ENCODE peak calls at places on chromosome 5, in four cellular contexts. M is neural progenitor cell, L is GM23338, V is BE2C. R is an unnamed sample.
A peak's percentile ranks its signal among the peaks of the same experiment; 100 is the strongest.

GRCh38 chr5:96048763-96049162 is 87.1 kb upstream of the ELL2 start:
- DNase-seq in M (peak; percentile 49), L (peak; percentile 57), V (no peak), R (no peak)

GRCh38 chr5:142014911-142015584 is 2.2 kb upstream of the GNPDA1 start:
- DNase-seq in M (peak; percentile 44), L (peak; percentile 81), V (peak; percentile 35), R (peak; percentile 47)

GRCh38 chr5:133284306-133284705 is 232.5 kb downstream of the HSPA4 start:
- DNase-seq in M (no peak), L (no peak), V (no peak), R (no peak)

GRCh38 chr5:167743685-167744084 is 547.8 kb upstream of the WWC1 start:
- DNase-seq in M (no peak), L (no peak), V (no peak), R (no peak)

GRCh38 chr5:157303667-157304327 is 37.9 kb downstream of the CYFIP2 start:
- DNase-seq in M (peak; percentile 63), L (peak; percentile 85), V (no peak), R (no peak)

GRCh38 chr5:98769256-98770157 is 4.0 kb upstream of the RGMB start:
- DNase-seq in M (peak; percentile 77), L (peak; percentile 89), V (peak; percentile 85), R (no peak)

GRCh38 chr5:97547999-97548797 is 365.2 kb upstream of the RIOK2 start:
- DNase-seq in M (no peak), L (no peak), V (no peak), R (no peak)

GRCh38 chr5:91382530-91383026 is 539 bp downstream of the ARRDC3 start:
- DNase-seq in M (peak; percentile 48), L (peak; percentile 49), V (peak; percentile 32), R (peak; percentile 35)

GRCh38 chr5:124948754-124949275 is 202.4 kb upstream of the ZNF608 start:
- DNase-seq in M (no peak), L (no peak), V (no peak), R (no peak)

GRCh38 chr5:40416098-40416497 is 263.6 kb upstream of the PTGER4 start:
- DNase-seq in M (no peak), L (no peak), V (no peak), R (no peak)

GRCh38 chr5:12023614-12024241 is 119.5 kb upstream of the CTNND2 start:
- DNase-seq in M (peak; percentile 74), L (peak; percentile 79), V (peak; percentile 15), R (no peak)

GRCh38 chr5:14108170-14108996 is 34.8 kb upstream of the TRIO start:
- DNase-seq in M (peak; percentile 80), L (peak; percentile 92), V (peak; percentile 68), R (peak; percentile 30)

GRCh38 chr5:180026320-180026719 is 45.2 kb downstream of the RNF130 start:
- DNase-seq in M (no peak), L (peak; percentile 24), V (no peak), R (no peak)

GRCh38 chr5:111746791-111747190 is 10.2 kb downstream of the NREP start:
- DNase-seq in M (no peak), L (no peak), V (no peak), R (no peak)

GRCh38 chr5:171494452-171495121 is 75.1 kb downstream of the FGF18 start:
- DNase-seq in M (peak; percentile 77), L (peak; percentile 68), V (peak; percentile 87), R (no peak)

GRCh38 chr5:172479034-172479783 is 24.9 kb upstream of the SH3PXD2B start:
- DNase-seq in M (peak; percentile 95), L (peak; percentile 96), V (peak; percentile 88), R (peak; percentile 83)

GRCh38 chr5:52684056-52684455 is 103.7 kb upstream of the ITGA1 start:
- DNase-seq in M (no peak), L (no peak), V (no peak), R (no peak)

GRCh38 chr5:14445581-14446290 is 135.9 kb upstream of the OTULINL start:
- DNase-seq in M (peak; percentile 92), L (peak; percentile 91), V (peak; percentile 62), R (no peak)

GRCh38 chr5:57696906-57697590 is 214.4 kb upstream of the ACTBL2 start:
- DNase-seq in M (no peak), L (no peak), V (no peak), R (no peak)

DNA sequence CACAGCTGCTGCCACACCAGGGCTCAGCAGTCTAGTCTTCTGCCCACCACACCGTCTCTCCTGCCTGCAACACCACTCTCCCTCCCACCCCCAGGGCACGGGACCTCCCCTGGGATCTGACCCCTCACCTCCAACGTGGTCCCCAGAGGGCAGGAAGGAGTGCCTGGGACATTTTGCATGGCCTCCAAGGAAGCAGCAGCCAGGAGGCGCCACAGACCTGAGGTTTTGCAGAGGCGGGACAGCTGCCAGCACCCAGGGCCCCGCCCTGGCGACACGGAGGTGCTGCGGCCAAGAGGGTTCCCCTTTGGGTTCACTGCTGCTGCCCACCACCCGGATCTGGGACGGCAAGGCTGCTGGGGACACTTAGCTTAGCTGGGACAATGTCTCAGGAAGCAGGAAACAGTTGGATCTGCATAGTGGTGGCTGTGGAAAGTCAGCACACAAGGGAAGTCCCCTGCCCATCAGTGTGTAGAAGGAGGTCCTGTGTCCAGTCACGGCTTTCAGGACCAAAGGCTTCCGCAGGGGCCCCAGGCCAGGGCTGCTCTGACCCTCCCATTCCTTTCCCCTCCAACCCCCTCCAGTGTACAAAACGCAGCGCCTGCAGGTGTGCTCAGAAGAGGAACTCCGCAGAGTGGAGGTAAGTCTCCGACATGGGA is 13.8 kb downstream of the PROP1 start:
- DNase-seq in M (peak; percentile 67), L (peak; percentile 81), V (no peak), R (no peak)
- TF ChIP-seq CTCF in M (peak; percentile 55), L (peak; percentile 67), V (no peak), R (peak; percentile 31)

DNA sequence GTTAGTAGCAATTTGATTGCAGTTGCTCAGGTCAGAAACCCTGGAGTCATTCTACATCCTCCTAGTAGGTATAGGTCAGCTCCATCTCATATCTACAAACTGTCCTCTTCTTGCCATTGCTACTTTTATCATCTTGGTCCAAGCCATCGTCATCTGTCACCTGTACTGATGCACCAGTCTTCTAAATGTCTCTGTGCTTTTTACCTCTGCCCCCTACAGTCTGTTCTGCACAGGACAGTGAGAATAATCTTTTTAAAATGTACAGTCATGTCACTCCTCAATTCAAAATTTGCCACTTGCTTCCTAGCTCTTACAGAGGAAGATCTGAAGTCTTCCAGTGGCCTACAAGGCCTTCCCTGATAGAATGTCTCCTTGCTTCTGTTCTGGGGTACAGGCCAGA is 6.8 kb downstream of the NNT start:
- DNase-seq in M (no peak), L (no peak), V (no peak), R (no peak)
- TF ChIP-seq CTCF in M (peak; percentile 11), L (peak; percentile 31), V (peak; percentile 43), R (no peak)

GRCh38 chr5:37495210-37495609 is 116.1 kb downstream of the WDR70 start:
- DNase-seq in M (no peak), L (no peak), V (no peak), R (no peak)
- TF ChIP-seq CTCF in M (no peak), L (peak; percentile 22), V (peak; percentile 38), R (no peak)

GRCh38 chr5:68249520-68249919 is 34.0 kb downstream of the PIK3R1 start:
- DNase-seq in M (no peak), L (no peak), V (no peak), R (no peak)
- TF ChIP-seq CTCF in M (no peak), L (no peak), V (no peak), R (no peak)

GRCh38 chr5:169273451-169273850 is 27.5 kb downstream of the SLIT3 start:
- DNase-seq in M (no peak), L (no peak), V (no peak), R (no peak)

GRCh38 chr5:169272731-169273401 is 28.1 kb downstream of the SLIT3 start:
- DNase-seq in M (peak; percentile 63), L (no peak), V (peak; percentile 27), R (no peak)

GRCh38 chr5:169268019-169268418 is 32.9 kb downstream of the SLIT3 start:
- DNase-seq in M (no peak), L (no peak), V (no peak), R (no peak)

GRCh38 chr5:169272111-169272510 is 28.8 kb downstream of the SLIT3 start:
- DNase-seq in M (no peak), L (no peak), V (no peak), R (no peak)

DNA sequence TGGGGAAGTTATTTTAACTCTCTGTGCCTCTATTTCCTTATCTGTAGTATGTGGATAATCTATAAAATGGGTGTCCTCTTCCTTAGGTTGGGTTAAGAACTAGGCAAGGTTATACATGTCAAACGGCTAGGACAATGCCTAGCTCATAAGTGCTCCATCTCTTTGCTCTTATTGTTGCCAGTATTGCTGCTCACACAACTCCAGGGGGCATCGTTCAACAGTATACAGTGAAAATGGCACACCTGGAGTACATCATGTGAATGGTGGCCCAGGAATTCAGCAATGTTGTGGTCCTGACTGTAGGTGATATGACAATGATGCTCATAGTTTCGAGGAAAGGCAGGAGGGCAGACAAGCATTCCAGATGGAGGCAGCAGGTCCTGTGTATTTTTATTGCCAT is 30.1 kb downstream of the SLIT3 start:
- DNase-seq in M (no peak), L (no peak), V (no peak), R (no peak)
- TF ChIP-seq CTCF in M (no peak), L (peak; percentile 27), V (peak; percentile 34), R (no peak)

GRCh38 chr5:145585-146323 is 45.5 kb upstream of the LRRC14B start:
- DNase-seq in M (no peak), L (no peak), V (no peak), R (no peak)
- TF ChIP-seq CTCF in M (no peak), L (no peak), V (no peak), R (no peak)